ENCODE peak calls at places on chromosomes 11 and 22, in eight cellular contexts. G is Peyer's patch, R is HFFc6, S is Calu3, O is nephron progenitor cell, X is DND-41, H is neural crest cell, A is lower leg skin. T is an unnamed sample.

GRCh38 chr22:29755889-29756288 is 10.9 kb downstream of the ZMAT5 start:
- DNase-seq in R (no peak), A (no peak), O (no peak), H (no peak), X (no peak), S (no peak), G (no peak), T (no peak)

GRCh38 chr11:11978792-11979486 is 29.5 kb downstream of the DKK3 start:
- DNase-seq in A (no peak), O (no peak), S (no peak), H (no peak), G (no peak), X (no peak), R (peak), T (no peak)

GRCh38 chr11:96228472-96228871 is 114.5 kb downstream of the MAML2 start:
- DNase-seq in H (no peak), X (no peak), S (peak), G (no peak), A (peak), O (no peak), R (peak), T (no peak)

GRCh38 chr11:110984147-110984546 is 261.4 kb upstream of the POU2AF2 start:
- DNase-seq in O (no peak), R (peak), S (no peak), G (no peak), A (no peak), H (no peak), X (no peak), T (no peak)

GRCh38 chr22:33315954-33316353 is 257.8 kb upstream of the SYN3 start:
- DNase-seq in A (no peak), S (no peak), H (no peak), O (no peak), X (no peak), R (no peak), G (peak), T (no peak)

GRCh38 chr11:125166347-125166841 is 1.8 kb downstream of the PKNOX2 start:
- DNase-seq in S (no peak), G (no peak), A (no peak), X (no peak), O (peak), H (peak), R (no peak), T (no peak)

GRCh38 chr22:36856121-36856791 is 4.5 kb upstream of the NCF4 start:
- DNase-seq in R (peak), G (peak), H (peak), X (peak), S (peak), O (peak), A (peak), T (peak)

GRCh38 chr11:65383778-65384177 is 1.3 kb upstream of the SLC25A45 start:
- DNase-seq in S (no peak), G (no peak), R (no peak), H (no peak), O (no peak), A (no peak), X (no peak), T (no peak)

GRCh38 chr22:41826001-41826400 is 6.9 kb upstream of the SREBF2 start:
- DNase-seq in G (no peak), A (no peak), X (no peak), R (no peak), O (no peak), S (no peak), H (no peak), T (no peak)

GRCh38 chr22:49763138-49763537 is 64.5 kb downstream of the BRD1 start:
- DNase-seq in R (no peak), A (no peak), H (no peak), G (no peak), O (no peak), S (no peak), X (no peak), T (no peak)

GRCh38 chr11:134223066-134223465 is 701 bp downstream of the NCAPD3 start:
- DNase-seq in O (no peak), S (no peak), H (no peak), A (no peak), R (no peak), X (no peak), G (no peak), T (peak)

GRCh38 chr22:38461414-38462081 is 6.3 kb upstream of the KDELR3 start:
- DNase-seq in H (peak), S (peak), R (peak), A (peak), X (peak), O (peak), G (peak), T (peak)

GRCh38 chr11:64369440-64370135 is 10.6 kb downstream of the RPS6KA4 start:
- DNase-seq in O (no peak), X (no peak), A (no peak), H (no peak), S (no peak), R (no peak), G (no peak), T (no peak)

GRCh38 chr11:35632301-35632700 is 14.0 kb downstream of the FJX1 start:
- DNase-seq in X (no peak), H (no peak), G (no peak), O (peak), S (no peak), A (no peak), R (no peak), T (no peak)

GRCh38 chr11:60345489-60345888 is 18.4 kb downstream of the MS4A6E start:
- DNase-seq in S (peak), O (peak), R (no peak), X (peak), G (peak), H (peak), A (no peak), T (peak)

GRCh38 chr11:32391965-32392553 is 43.3 kb downstream of the WT1 start:
- DNase-seq in G (no peak), R (peak), A (no peak), O (no peak), S (no peak), X (peak), H (no peak), T (no peak)

GRCh38 chr11:60762851-60763691 is 6.4 kb downstream of the MS4A15 start:
- DNase-seq in X (no peak), G (no peak), R (no peak), A (no peak), O (no peak), S (no peak), H (no peak), T (no peak)

GRCh38 chr22:50481440-50482106 is at the start of gene ADM2:
- DNase-seq in R (no peak), G (peak), H (peak), S (peak), X (no peak), A (no peak), O (peak), T (peak)

GRCh38 chr11:80958414-80958813 is 1517.6 kb upstream of the TENM4 start:
- DNase-seq in H (no peak), A (no peak), R (no peak), G (no peak), X (no peak), S (no peak), O (no peak), T (no peak)

GRCh38 chr11:69799582-69799981 is 19.6 kb downstream of the FGF3 start:
- DNase-seq in S (peak), G (no peak), R (peak), A (no peak), H (no peak), X (peak), O (no peak), T (no peak)

GRCh38 chr11:124867700-124868099 is 2.5 kb downstream of the ROBO3 start:
- DNase-seq in R (peak), G (no peak), O (peak), H (no peak), X (no peak), A (no peak), S (no peak), T (peak)

GRCh38 chr11:1450344-1450875 is 36.2 kb downstream of the MOB2 start:
- DNase-seq in G (no peak), A (no peak), O (no peak), R (no peak), S (peak), X (no peak), H (no peak), T (no peak)

GRCh38 chr11:134498326-134499139 is 86.5 kb upstream of the B3GAT1 start:
- DNase-seq in X (no peak), R (no peak), S (no peak), G (peak), H (no peak), A (no peak), O (no peak), T (no peak)

GRCh38 chr11:111334495-111335123 is 36.3 kb downstream of the POU2AF3 start:
- DNase-seq in H (no peak), X (no peak), A (no peak), S (peak), R (no peak), O (no peak), G (no peak), T (no peak)

GRCh38 chr22:29310863-29311339 is 4.5 kb downstream of the GAS2L1 start:
- DNase-seq in R (peak), A (peak), X (peak), O (peak), H (peak), S (peak), G (peak), T (peak)

GRCh38 chr11:10108901-10109665 is 184.9 kb downstream of the SBF2 start:
- DNase-seq in S (no peak), A (peak), R (no peak), G (no peak), X (no peak), H (no peak), O (no peak), T (no peak)

GRCh38 chr22:46738961-46739870 is 1.2 kb upstream of the CERK start:
- DNase-seq in A (peak), R (peak), G (no peak), S (peak), O (peak), X (peak), H (no peak), T (peak)

GRCh38 chr22:40476341-40476740 is 105.9 kb downstream of the SGSM3 start:
- DNase-seq in R (no peak), O (no peak), G (no peak), H (no peak), A (no peak), X (no peak), S (no peak), T (no peak)

GRCh38 chr11:47864910-47865309 is 16.8 kb upstream of the NUP160 start:
- DNase-seq in O (no peak), A (no peak), S (no peak), R (peak), G (no peak), H (no peak), X (no peak), T (no peak)

GRCh38 chr11:119797736-119798135 is 68.7 kb upstream of the NECTIN1 start:
- DNase-seq in H (no peak), A (no peak), S (no peak), R (no peak), G (no peak), X (no peak), O (peak), T (no peak)

GRCh38 chr11:119798656-119799055 is 69.7 kb upstream of the NECTIN1 start:
- DNase-seq in O (no peak), A (no peak), S (no peak), H (no peak), G (no peak), R (no peak), X (no peak), T (no peak)

GRCh38 chr11:119796363-119797060 is 67.5 kb upstream of the NECTIN1 start:
- DNase-seq in A (no peak), S (no peak), O (no peak), X (no peak), G (no peak), R (no peak), H (no peak), T (no peak)

GRCh38 chr11:119795231-119795630 is 66.2 kb upstream of the NECTIN1 start:
- DNase-seq in X (no peak), S (peak), O (no peak), A (peak), R (peak), H (no peak), G (no peak), T (no peak)

GRCh38 chr11:119797137-119797611 is 68.2 kb upstream of the NECTIN1 start:
- DNase-seq in H (peak), G (no peak), O (peak), A (no peak), R (no peak), S (no peak), X (no peak), T (no peak)
- TF ChIP-seq CTCF in H (no peak), G (no peak), O (no peak), A (no peak), R (no peak), S (no peak), X (no peak), T (no peak)

GRCh38 chr11:112961146-112961668 is at the start of gene NCAM1:
- DNase-seq in H (peak), S (peak), R (no peak), X (peak), O (peak), A (peak), G (peak), T (peak)

GRCh38 chr11:112962854-112963367 is 1.7 kb downstream of the NCAM1 start:
- DNase-seq in O (peak), S (no peak), X (no peak), A (no peak), G (no peak), H (peak), R (no peak), T (no peak)

GRCh38 chr11:112961751-112962747 is 829 bp downstream of the NCAM1 start:
- DNase-seq in R (no peak), O (peak), A (no peak), G (no peak), H (peak), X (no peak), S (no peak), T (peak)

GRCh38 chr11:112963368-112963955 is 2.2 kb downstream of the NCAM1 start:
- DNase-seq in A (no peak), R (no peak), X (no peak), H (no peak), S (no peak), O (peak), G (no peak), T (no peak)

DNA sequence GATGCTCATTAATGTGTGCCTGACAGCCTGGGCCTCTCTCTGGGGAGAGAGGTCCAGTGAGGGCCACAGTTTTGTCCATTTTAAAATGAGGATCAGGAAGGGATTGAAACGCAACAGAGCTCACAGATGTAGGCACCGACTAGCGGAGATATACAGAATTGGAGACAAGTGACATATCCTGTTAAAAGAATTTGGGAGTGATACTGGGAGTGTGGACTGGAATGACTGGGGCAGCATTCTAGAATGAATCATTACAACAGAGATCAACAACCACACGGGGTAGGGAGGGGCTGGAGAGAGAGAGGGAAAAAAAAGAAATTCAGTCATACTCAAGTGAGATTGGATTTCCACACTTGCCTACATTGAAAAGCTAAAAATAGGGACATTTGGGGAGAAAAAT is 2.5 kb upstream of the NCAM1 start:
- DNase-seq in R (peak), G (no peak), A (no peak), H (no peak), O (no peak), S (peak), X (no peak), T (no peak)
- TF ChIP-seq CTCF in R (no peak), G (no peak), A (no peak), H (peak), O (no peak), S (no peak), X (no peak), T (no peak)

GRCh38 chr11:116558504-116559252 is 214.1 kb downstream of the BUD13 start:
- DNase-seq in S (no peak), R (peak), H (no peak), X (no peak), O (no peak), A (no peak), G (no peak), T (no peak)

GRCh38 chr11:116548286-116548685 is 224.5 kb downstream of the BUD13 start:
- DNase-seq in O (no peak), A (no peak), H (no peak), R (no peak), X (no peak), S (no peak), G (no peak), T (no peak)

GRCh38 chr11:116556483-116556882 is 216.3 kb downstream of the BUD13 start:
- DNase-seq in R (no peak), X (no peak), S (no peak), O (no peak), H (no peak), A (no peak), G (no peak), T (no peak)

GRCh38 chr11:116557261-116557660 is 215.5 kb downstream of the BUD13 start:
- DNase-seq in G (no peak), O (no peak), A (no peak), R (peak), S (no peak), H (no peak), X (no peak), T (no peak)

GRCh38 chr11:116553482-116553881 is 219.3 kb downstream of the BUD13 start:
- DNase-seq in R (no peak), G (no peak), A (no peak), O (no peak), H (no peak), X (no peak), S (no peak), T (no peak)
- TF ChIP-seq CTCF in R (no peak), G (peak), A (no peak), O (peak), H (no peak), X (peak), S (no peak), T (no peak)

GRCh38 chr11:57477507-57478189 is 17.3 kb downstream of the RTN4RL2 start:
- DNase-seq in S (no peak), X (no peak), H (no peak), G (no peak), A (no peak), R (no peak), O (no peak), T (no peak)

GRCh38 chr11:57475191-57475590 is 14.9 kb downstream of the RTN4RL2 start:
- DNase-seq in X (no peak), S (no peak), G (no peak), H (no peak), A (no peak), R (no peak), O (no peak), T (no peak)

GRCh38 chr11:57475671-57476222 is 15.4 kb downstream of the RTN4RL2 start:
- DNase-seq in O (no peak), R (no peak), A (no peak), G (no peak), X (no peak), H (no peak), S (no peak), T (no peak)

GRCh38 chr11:57476223-57476882 is 16.0 kb downstream of the RTN4RL2 start:
- DNase-seq in H (no peak), R (no peak), S (no peak), O (peak), X (no peak), G (no peak), A (no peak), T (peak)

GRCh38 chr11:57476883-57477506 is 16.7 kb downstream of the RTN4RL2 start:
- DNase-seq in G (peak), X (no peak), H (no peak), O (peak), R (peak), A (no peak), S (peak), T (peak)
- TF ChIP-seq CTCF in G (peak), X (no peak), H (peak), O (peak), R (peak), A (no peak), S (peak), T (peak)

DNA sequence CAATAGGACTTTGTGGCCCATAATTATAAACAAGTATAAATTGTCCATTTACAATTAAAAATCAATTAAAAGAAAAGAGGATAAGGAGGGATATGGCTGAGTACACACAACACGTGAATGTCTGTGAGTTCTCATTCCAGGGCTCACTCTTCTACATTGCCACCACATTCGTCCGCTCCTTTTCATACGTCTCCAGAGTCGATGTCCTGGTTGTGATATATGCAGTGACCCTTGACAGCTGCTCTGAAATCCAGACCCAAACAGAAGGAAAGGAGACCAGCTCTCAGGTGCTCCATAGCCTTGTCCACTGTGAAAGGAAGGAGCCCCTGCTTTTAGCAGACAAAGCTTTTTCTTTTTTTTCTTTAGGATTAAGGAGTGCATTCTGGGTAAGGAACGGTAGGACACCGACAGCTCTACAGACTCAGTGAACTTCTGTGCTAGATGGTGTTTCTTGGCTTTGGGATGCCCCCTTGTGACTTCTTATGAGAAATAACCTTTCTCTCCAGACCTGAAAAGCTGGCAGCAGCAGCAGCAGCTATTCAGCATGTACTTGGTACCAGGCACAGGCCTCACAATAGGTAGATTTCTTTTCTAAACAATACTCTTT is 19.7 kb upstream of the DNAJB13 start:
- DNase-seq in R (peak), G (no peak), H (peak), S (peak), A (no peak), X (peak), O (peak), T (peak)
- TF ChIP-seq CTCF in R (peak), G (peak), H (peak), S (peak), A (no peak), X (peak), O (peak), T (no peak)

GRCh38 chr22:48520888-48521600 is 1306.6 kb downstream of the BRD1 start:
- DNase-seq in H (no peak), O (no peak), X (no peak), G (no peak), R (no peak), S (no peak), A (no peak), T (no peak)
- TF ChIP-seq CTCF in H (no peak), O (no peak), X (peak), G (no peak), R (no peak), S (no peak), A (no peak), T (no peak)

T was measured in activated CD8-positive, alpha-beta T cell treated with anti-CD3 and anti-CD28 coated beads for 36 hours.